ENCODE peak calls at places on chromosomes 7 and 10, in five cellular contexts. O is fibroblast of lung, J is mammary epithelial cell, P is K562, U is GM12878. A is an unnamed sample.

GRCh38 chr10:88270871-88271713 is 312.0 kb downstream of the RNLS start:
- DNase-seq in U (peak; percentile 97), J (peak; percentile 45), P (no peak), O (no peak), A (no peak)

GRCh38 chr7:143049380-143049779 is 2.8 kb upstream of the OR6V1 start:
- DNase-seq in U (no peak), J (no peak), O (no peak), P (no peak), A (no peak)

GRCh38 chr7:139918488-139918887 is 89.4 kb downstream of the TBXAS1 start:
- DNase-seq in O (peak; percentile 54), P (peak; percentile 89), J (no peak), U (no peak), A (no peak)

GRCh38 chr10:57333880-57334279 is 933.8 kb downstream of the IPMK start:
- DNase-seq in O (no peak), U (no peak), J (no peak), P (no peak), A (no peak)

GRCh38 chr7:106779877-106780276 is 85.2 kb upstream of the PIK3CG start:
- DNase-seq in O (no peak), P (peak; percentile 71), J (no peak), U (no peak), A (peak; percentile 69)

GRCh38 chr7:4951903-4952636 is 6.9 kb downstream of the MMD2 start:
- DNase-seq in U (peak; percentile 13), P (peak; percentile 40), J (peak; percentile 16), O (peak; percentile 12), A (peak; percentile 50)

GRCh38 chr7:75966209-75966961 is 28.0 kb downstream of the TMEM120A start:
- DNase-seq in O (peak; percentile 51), U (no peak), P (no peak), J (no peak), A (peak; percentile 4)

GRCh38 chr7:125529237-125529636 is 599.6 kb upstream of the POT1 start:
- DNase-seq in J (peak; percentile 8), P (no peak), O (no peak), U (no peak), A (no peak)

DNA sequence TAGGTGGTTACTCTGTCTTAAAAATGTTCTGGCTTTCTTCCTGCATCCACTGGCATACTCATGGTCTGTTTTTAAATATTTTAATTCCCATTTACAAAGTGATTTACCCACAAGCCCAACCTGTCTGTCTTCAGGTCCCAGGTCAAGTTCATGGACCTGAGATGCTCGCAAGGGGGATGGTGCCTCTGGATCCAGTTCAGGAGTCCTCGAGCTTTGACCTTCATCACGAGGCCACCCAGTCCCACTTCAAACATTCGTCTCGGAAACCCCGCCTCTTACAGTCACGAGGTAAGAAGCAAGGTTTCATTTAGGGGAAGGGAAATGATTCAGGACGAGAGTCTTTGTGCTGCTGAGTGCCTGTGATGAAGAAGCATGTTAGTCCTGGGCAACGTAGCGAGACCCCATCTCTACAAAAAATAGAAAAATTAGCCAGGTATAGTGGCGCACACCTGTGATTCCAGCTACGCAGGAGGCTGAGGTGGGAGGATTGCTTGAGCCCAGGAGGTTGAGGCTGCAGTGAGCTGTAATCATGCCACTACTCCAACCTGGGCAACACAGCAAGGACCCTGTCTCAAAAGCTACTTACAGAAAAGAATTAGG is 8.7 kb downstream of the ZKSCAN1 start:
- DNase-seq in J (no peak), O (no peak), U (no peak), P (no peak), A (no peak)
- TF ChIP-seq EZH2 in J (no peak), O (no peak), U (no peak), P (no peak), A (no peak)

GRCh38 chr7:30771859-30772429 is 727 bp downstream of the MINDY4 start:
- DNase-seq in O (no peak), P (peak; percentile 60), J (no peak), U (no peak), A (no peak)
- H2AFZ ChIP-seq in O (peak overlapping the region; percentile 55), P (peak overlapping the region; percentile 94), J (peak overlapping the region; percentile 99), U (peak overlapping the region; percentile 90), A (peak overlapping the region; percentile 87)

DNA sequence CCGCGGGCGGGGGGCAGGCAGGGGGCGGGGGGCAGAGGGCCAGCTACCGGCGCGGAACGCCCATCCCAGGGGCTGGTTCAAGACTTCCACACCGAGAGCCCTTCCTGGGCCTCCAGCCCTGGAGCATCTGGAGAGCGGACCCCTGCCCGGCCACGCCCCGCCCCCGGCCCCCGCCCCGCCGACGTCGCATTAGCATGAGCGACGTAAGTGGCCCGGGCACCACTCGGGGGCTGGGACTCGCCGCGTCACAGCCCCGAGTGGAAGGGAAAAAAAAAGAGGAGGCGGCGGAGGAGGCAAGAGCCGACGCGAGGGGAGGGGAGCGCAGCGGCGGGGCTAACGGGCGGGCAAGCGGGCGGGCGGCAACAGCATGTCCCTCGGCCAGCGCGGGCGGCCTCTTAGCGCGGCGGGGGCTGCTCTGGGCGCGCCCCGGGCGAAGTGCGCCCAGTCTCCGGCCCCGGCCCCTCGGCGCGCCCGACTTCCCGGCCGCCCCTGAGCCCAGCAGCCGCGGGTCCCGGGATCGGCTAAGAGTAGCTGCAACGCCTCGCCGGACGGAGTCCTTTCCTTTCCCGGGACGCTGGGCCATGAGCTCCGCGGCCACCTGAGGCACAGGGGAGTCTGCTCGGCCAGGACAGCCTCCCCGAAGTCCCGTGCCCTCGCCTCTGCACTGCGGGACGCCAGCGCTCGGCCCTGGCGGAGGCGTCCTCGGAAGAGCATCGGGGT is at the start of gene SLC18A3:
- DNase-seq in P (no peak), U (no peak), O (no peak), J (no peak), A (no peak)
- TF ChIP-seq EZH2 in P (no peak), U (no peak), O (peak; percentile 85), J (no peak), A (peak; percentile 67)

DNA sequence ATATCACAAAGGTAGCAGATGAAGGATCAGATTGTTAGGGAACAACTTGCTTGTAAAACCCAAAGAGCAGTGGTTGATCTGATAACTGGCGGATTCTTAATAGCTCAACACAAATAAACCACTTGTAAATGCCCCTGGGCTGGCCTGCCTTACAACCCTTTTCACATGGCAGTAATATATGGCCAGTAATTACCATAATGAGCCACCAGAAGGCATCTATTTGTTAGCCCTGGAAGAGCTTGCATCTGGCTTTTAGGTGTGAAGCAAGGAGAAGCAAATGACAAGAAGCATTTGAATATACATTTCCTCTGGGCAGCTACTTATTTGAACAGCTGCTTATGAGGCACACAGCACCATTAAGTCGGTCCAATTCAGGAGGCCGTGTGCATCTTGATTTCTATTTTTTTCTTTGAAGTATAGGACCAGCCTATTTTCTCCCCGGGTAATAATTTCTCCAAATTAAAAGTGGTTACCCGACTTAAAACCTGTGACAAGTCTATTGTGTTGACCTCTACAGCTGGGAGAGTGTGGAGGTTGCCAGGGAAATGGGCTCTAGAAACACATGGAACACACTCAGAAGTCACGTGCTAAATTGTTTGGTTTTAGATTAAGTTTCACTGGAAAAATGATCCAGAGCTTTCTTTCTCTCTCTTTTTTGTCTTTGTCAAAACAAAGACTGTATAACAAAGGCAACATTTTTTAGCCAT is 113.4 kb downstream of the SEM1 start:
- DNase-seq in O (peak; percentile 1), J (peak; percentile 23), U (no peak), P (peak; percentile 16), A (peak; percentile 35)
- H2AFZ ChIP-seq in O (no peak overlapping the region), J (no peak overlapping the region), U (no peak overlapping the region), P (no peak overlapping the region), A (no peak overlapping the region)

GRCh38 chr7:155377071-155377836 is 79.6 kb downstream of the INSIG1 start:
- DNase-seq in P (no peak), O (no peak), J (no peak), U (no peak), A (no peak)

GRCh38 chr7:155378959-155379871 is 78.7 kb upstream of the EN2 start:
- DNase-seq in O (no peak), U (no peak), J (no peak), P (no peak), A (no peak)

GRCh38 chr7:155378580-155378934 is 79.4 kb upstream of the EN2 start:
- DNase-seq in U (no peak), J (no peak), P (no peak), O (no peak), A (no peak)

GRCh38 chr7:155380221-155380861 is 77.6 kb upstream of the EN2 start:
- DNase-seq in O (peak; percentile 60), U (no peak), J (peak; percentile 59), P (peak; percentile 86), A (peak; percentile 92)

DNA sequence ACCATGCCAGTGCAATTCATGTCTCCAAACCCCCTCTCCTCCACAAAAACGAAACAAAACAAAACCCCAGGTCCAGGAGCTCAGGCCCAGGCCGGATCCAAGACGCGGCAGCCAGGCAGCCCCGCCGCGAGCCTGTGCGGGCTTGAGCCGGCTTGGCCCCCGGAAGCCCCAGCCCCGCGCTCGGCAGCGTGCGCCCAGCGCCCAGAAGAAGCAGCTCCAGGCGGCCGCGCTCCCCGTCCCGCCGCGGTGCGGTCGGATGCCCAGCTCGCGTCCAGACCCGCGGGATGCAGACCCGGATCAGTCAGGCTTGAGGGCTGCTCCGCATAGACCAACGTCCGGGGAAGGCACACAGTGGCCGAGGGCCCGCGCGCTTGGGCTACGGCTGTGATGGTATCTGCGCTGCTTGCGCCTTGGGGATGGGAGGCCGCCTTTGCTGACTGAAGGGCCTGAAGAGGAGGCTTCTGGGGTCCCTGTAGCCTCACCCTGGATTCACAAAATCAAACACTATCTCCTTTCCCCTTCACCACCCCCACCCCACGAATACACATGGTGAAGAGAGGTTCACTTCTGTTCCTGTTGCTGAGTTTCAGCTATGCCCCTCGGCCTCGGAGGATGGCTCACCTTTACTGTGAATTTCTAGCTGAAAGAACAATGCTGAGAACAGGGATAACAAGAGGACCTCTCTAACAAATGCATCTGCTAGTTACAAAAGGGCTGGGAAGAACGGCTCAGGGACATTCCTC is 79.9 kb upstream of the EN2 start:
- DNase-seq in U (no peak), O (no peak), J (peak; percentile 32), P (no peak), A (peak; percentile 68)
- TF ChIP-seq EZH2 in U (no peak), O (peak; percentile 73), J (peak; percentile 88), P (no peak), A (peak; percentile 86)